ENCODE peak calls at places on chromosomes 4 and X, in four cellular contexts. D, W, X and C are unnamed samples.

GRCh38 chr4:163651761-163652160 is 157.3 kb downstream of the TMA16 start:
- DNase-seq in D (no peak), W (no peak), X (no peak), C (no peak)

GRCh38 chr4:16119981-16120380 is 36.2 kb upstream of the PROM1 start:
- DNase-seq in D (no peak), W (no peak), X (no peak), C (peak)

GRCh38 chrX:65741823-65742222 is 74.4 kb downstream of the MSN start:
- DNase-seq in D (no peak), W (no peak), X (no peak), C (no peak)

GRCh38 chr4:52266537-52267137 is 215.5 kb downstream of the SPATA18 start:
- DNase-seq in D (no peak), W (no peak), X (no peak), C (no peak)

GRCh38 chrX:100353326-100353725 is 56.7 kb downstream of the PCDH19 start:
- DNase-seq in D (no peak), W (no peak), X (no peak), C (no peak)

GRCh38 chr4:158818595-158818994 is 49.8 kb downstream of the FNIP2 start:
- DNase-seq in D (no peak), W (no peak), X (no peak), C (no peak)

GRCh38 chr4:111596491-111596890 is 548.8 kb upstream of the FAM241A start:
- DNase-seq in D (no peak), W (no peak), X (no peak), C (no peak)

GRCh38 chr4:169270810-169271691 is at the start of gene SH3RF1:
- DNase-seq in D (peak), W (peak), X (peak), C (peak)

GRCh38 chrX:118727686-118728339 is 407 bp downstream of the IL13RA1 start:
- DNase-seq in D (no peak), W (peak), X (no peak), C (no peak)

GRCh38 chr4:8821151-8821950 is 50.3 kb downstream of the HMX1 start:
- DNase-seq in D (no peak), W (no peak), X (no peak), C (peak)

GRCh38 chrX:150544222-150544787 is 24.1 kb upstream of the MTM1 start:
- DNase-seq in D (peak), W (no peak), X (peak), C (peak)

GRCh38 chrX:150148749-150149672 is 210.7 kb upstream of the EOLA2 start:
- DNase-seq in D (no peak), W (peak), X (no peak), C (no peak)

GRCh38 chrX:153704021-153704526 is 16.3 kb downstream of the SLC6A8 start:
- DNase-seq in D (no peak), W (no peak), X (no peak), C (no peak)

GRCh38 chr4:123621072-123621705 is 224.6 kb downstream of the SPRY1 start:
- DNase-seq in D (no peak), W (no peak), X (no peak), C (no peak)
- H3K27ac ChIP-seq in D (no peak), W (no peak), X (no peak), C (peak)

GRCh38 chr4:139904406-139904805 is 238.8 kb downstream of the MGST2 start:
- DNase-seq in D (no peak), W (no peak), X (no peak), C (no peak)

GRCh38 chr4:139907001-139907809 is 241.6 kb downstream of the MGST2 start:
- DNase-seq in D (no peak), W (peak), X (no peak), C (no peak)

GRCh38 chr4:139903845-139904244 is 238.2 kb downstream of the MGST2 start:
- DNase-seq in D (no peak), W (peak), X (no peak), C (no peak)

GRCh38 chr4:139902328-139903217 is 237.0 kb downstream of the MGST2 start:
- DNase-seq in D (no peak), W (peak), X (no peak), C (no peak)

GRCh38 chr4:139905489-139905888 is 239.9 kb downstream of the MGST2 start:
- DNase-seq in D (no peak), W (no peak), X (no peak), C (no peak)
- TF ChIP-seq CTCF in D (no peak), W (no peak), X (no peak), C (no peak)

GRCh38 chr4:177322156-177322685 is 12.5 kb downstream of the NEIL3 start:
- DNase-seq in D (no peak), W (peak), X (no peak), C (no peak)
- H3K27ac ChIP-seq in D (no peak), W (no peak), X (peak), C (no peak)

GRCh38 chr4:70657326-70657725 is 9.0 kb downstream of the JCHAIN start:
- DNase-seq in D (no peak), W (no peak), X (no peak), C (no peak)

GRCh38 chr4:70654605-70655011 is 11.7 kb downstream of the JCHAIN start:
- DNase-seq in D (no peak), W (peak), X (no peak), C (no peak)

DNA sequence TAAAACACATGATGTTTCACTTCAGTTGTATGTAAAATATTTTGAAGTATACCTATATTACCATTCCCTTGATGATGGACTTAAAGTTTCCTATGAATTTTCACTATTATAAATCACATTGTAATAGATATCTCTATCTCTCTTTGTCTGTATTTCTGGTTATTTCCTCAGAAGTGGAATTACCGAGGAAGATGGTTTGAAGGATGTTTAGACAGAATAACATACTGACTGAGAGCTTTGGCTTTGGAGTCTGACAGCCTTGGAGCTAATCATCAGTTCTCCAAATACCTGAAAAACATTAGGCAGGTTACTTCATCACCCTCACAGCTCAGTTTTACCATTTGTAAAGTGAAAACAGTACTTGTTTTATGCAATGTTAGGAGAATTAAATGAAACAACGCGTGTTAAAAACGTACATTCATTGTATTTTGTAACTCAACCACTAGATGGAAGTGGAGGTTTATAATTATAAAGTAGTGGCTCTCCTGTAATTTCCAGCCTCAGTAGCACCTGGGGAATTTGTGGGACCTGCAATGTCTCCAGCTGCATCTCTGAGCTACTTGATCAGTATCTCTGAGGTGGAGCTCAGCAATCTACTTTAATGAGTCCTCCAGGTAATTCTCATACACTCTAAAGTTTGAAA is 14.3 kb downstream of the JCHAIN start:
- DNase-seq in D (peak), W (peak), X (peak), C (peak)
- TF ChIP-seq CTCF in D (peak), W (peak), X (peak), C (peak)